ENCODE peak calls at places on chromosomes 3 and 15, in four cellular contexts. B, X, M and F are unnamed samples.

GRCh38 chr15:60396100-60396499 is 1.7 kb downstream of the ANXA2 start:
- DNase-seq in B (no peak), X (no peak), M (no peak), F (no peak)

GRCh38 chr15:62648954-62649353 is 393.6 kb upstream of the TPM1 start:
- DNase-seq in B (no peak), X (peak; percentile 37), M (peak; percentile 31), F (no peak)

GRCh38 chr3:129934234-129935123 is 40.0 kb upstream of the TRH start:
- DNase-seq in B (no peak), X (no peak), M (no peak), F (no peak)

GRCh38 chr15:43517354-43518072 is at the start of gene MAP1A:
- DNase-seq in B (no peak), X (no peak), M (peak; percentile 82), F (no peak)

GRCh38 chr3:194273396-194274310 is 77.5 kb downstream of the CPN2 start:
- DNase-seq in B (no peak), X (no peak), M (no peak), F (peak; percentile 17)

GRCh38 chr3:73143821-73144237 is 82.4 kb downstream of the EBLN2 start:
- DNase-seq in B (no peak), X (no peak), M (peak; percentile 75), F (no peak)

GRCh38 chr3:139353920-139354556 is 10.2 kb downstream of the MRPS22 start:
- DNase-seq in B (no peak), X (no peak), M (peak; percentile 70), F (no peak)

GRCh38 chr15:39947401-39948197 is 13.7 kb downstream of the EIF2AK4 start:
- DNase-seq in B (no peak), X (no peak), M (no peak), F (no peak)

GRCh38 chr15:79942656-79943481 is 28.1 kb downstream of the BCL2A1 start:
- DNase-seq in B (no peak), X (no peak), M (no peak), F (no peak)

GRCh38 chr3:102909904-102910303 is 475.1 kb downstream of the ZPLD1 start:
- DNase-seq in B (no peak), X (no peak), M (no peak), F (no peak)
- TF ChIP-seq CTCF in B (no peak), X (no peak), M (no peak), F (no peak)

DNA sequence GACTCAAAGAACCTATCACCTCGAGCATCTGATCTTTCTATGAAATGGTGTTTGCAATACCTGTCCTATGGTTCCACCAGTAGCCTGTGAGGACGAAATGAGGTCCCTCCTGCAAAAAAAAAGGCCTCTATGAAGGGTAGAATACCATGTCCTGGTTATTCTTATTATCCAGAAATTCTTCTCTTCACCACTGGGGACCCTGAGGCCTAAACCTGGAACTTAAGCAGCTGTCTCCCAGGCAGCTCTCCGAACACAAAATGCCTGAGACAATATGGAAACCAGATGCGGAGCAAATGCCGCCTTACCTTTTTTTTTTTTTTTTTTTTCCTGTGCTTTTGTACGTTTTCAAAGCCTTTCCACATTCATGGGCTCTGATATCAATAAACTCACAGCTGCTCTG is 62.1 kb upstream of the WNT5A start:
- DNase-seq in B (no peak), X (no peak), M (no peak), F (no peak)
- TF ChIP-seq CTCF in B (no peak), X (no peak), M (peak; percentile 8), F (no peak)

DNA sequence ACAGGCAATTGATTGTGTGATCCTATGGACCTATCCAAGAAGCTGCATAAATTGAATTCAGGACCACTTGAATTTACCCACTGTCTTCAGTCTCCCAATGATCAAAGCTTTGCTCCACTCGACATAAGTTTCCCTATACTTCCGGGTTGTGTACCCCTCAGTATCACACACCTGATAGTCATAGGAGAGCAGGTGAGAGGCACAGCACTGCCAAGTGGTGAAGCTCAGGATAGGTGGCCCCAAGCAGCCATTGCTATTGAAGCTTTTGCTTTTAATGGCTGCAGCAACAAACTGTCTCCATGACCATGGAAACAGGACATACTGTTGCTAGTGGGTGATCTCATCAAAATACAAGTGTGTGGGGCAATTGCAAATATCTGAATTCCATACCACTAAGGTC is 27.7 kb downstream of the GASK1A start:
- DNase-seq in B (no peak), X (no peak), M (no peak), F (no peak)
- TF ChIP-seq CTCF in B (no peak), X (no peak), M (no peak), F (no peak)

DNA sequence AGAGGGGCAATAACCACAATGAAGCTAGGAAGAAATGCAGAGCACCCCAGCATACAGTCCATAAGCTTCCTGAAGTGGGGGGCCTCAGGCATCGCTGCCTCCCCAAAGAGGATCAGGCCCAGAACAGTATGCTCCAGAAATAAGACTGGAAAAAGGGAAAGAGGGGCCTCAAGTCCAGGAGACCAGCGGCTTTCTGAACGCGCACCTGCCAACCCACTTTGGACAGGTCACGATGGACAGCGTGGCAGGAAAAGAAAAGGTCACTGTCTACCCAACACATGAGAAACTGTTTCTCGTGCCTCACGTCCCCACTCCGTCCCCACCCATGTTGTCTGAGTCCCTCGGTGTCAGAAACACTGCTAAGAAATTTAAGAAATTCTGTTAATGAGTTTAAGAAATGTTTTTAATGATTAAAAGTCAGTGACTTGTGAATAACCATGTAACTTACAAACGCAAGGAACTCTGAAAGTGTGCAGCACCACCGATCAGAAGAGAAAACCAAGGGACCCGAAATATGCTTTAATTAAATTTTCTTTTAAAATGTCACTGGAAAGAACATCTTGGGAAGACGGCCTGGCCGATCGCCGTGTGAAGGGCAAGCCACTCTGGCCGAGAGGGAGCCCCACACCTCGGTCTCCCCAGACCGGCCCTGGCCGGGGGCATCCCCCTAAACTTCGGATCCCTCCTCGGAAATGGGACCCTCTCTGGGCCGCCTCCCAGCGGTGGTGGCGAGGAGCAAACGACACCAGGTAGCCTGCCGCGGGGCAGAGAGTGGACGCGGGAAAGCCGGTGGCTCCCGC is 1.7 kb upstream of the PPARG start:
- DNase-seq in B (no peak), X (no peak), M (peak; percentile 33), F (no peak)
- TF ChIP-seq CTCF in B (no peak), X (no peak), M (peak; percentile 7), F (no peak)

GRCh38 chr15:93826798-93827197 is 404.6 kb upstream of the MCTP2 start:
- DNase-seq in B (no peak), X (no peak), M (no peak), F (no peak)
- TF ChIP-seq CTCF in B (no peak), X (no peak), M (no peak), F (no peak)

GRCh38 chr15:55318588-55319494 is at the start of the genes PIGB and PIGBOS1:
- DNase-seq in B (peak; percentile 39), X (peak; percentile 89), M (peak; percentile 87), F (peak; percentile 44)
- TF ChIP-seq CTCF in B (peak; percentile 9), X (no peak), M (peak; percentile 19), F (no peak)